ENCODE peak calls at places on chromosomes 6 and 20, in ten cellular contexts. One of them, this sample, is unnamed.

GRCh38 chr6:165755583-165755982 is 92.5 kb upstream of the PDE10A start:
- DNase-seq in IMR-90: no peak
- DNase-seq in astrocyte: no peak
- DNase-seq in body of pancreas: no peak
- DNase-seq in kidney: no peak
- DNase-seq in heart left ventricle: no peak
- DNase-seq in lower lobe of right lung: no peak
- DNase-seq in uterus: no peak
- DNase-seq in PC-9: no peak
- DNase-seq in heart right ventricle: no peak
- DNase-seq in this sample: no peak

GRCh38 chr20:4973330-4974097 is 27.8 kb downstream of the SLC23A2 start:
- DNase-seq in IMR-90: peak
- DNase-seq in astrocyte: peak
- DNase-seq in body of pancreas: peak
- DNase-seq in kidney: peak
- DNase-seq in heart left ventricle: peak
- DNase-seq in lower lobe of right lung: peak
- DNase-seq in uterus: peak
- DNase-seq in PC-9: no peak
- DNase-seq in heart right ventricle: peak
- DNase-seq in this sample: no peak

GRCh38 chr6:27078734-27079357 is 168.7 kb upstream of the PRSS16 start:
- DNase-seq in IMR-90: peak
- DNase-seq in astrocyte: peak
- DNase-seq in body of pancreas: peak
- DNase-seq in kidney: no peak
- DNase-seq in heart left ventricle: no peak
- DNase-seq in lower lobe of right lung: no peak
- DNase-seq in uterus: no peak
- DNase-seq in PC-9: peak
- DNase-seq in heart right ventricle: peak
- DNase-seq in this sample: no peak

GRCh38 chr20:46311039-46311650 is 2.8 kb upstream of the CDH22 start:
- DNase-seq in IMR-90: no peak
- DNase-seq in astrocyte: no peak
- DNase-seq in body of pancreas: no peak
- DNase-seq in kidney: no peak
- DNase-seq in heart left ventricle: no peak
- DNase-seq in lower lobe of right lung: no peak
- DNase-seq in uterus: no peak
- DNase-seq in PC-9: no peak
- DNase-seq in heart right ventricle: no peak
- DNase-seq in this sample: no peak

GRCh38 chr6:30357678-30358339 is 12.9 kb downstream of the RPP21 start:
- DNase-seq in IMR-90: peak
- DNase-seq in astrocyte: peak
- DNase-seq in body of pancreas: peak
- DNase-seq in kidney: no peak
- DNase-seq in heart left ventricle: peak
- DNase-seq in lower lobe of right lung: no peak
- DNase-seq in uterus: peak
- DNase-seq in PC-9: peak
- DNase-seq in heart right ventricle: peak
- DNase-seq in this sample: no peak

GRCh38 chr6:35698858-35699257 is 10.1 kb upstream of the FKBP5 start:
- DNase-seq in IMR-90: no peak
- DNase-seq in astrocyte: no peak
- DNase-seq in body of pancreas: no peak
- DNase-seq in kidney: no peak
- DNase-seq in heart left ventricle: no peak
- DNase-seq in lower lobe of right lung: no peak
- DNase-seq in uterus: no peak
- DNase-seq in PC-9: no peak
- DNase-seq in heart right ventricle: no peak
- DNase-seq in this sample: no peak

GRCh38 chr20:48070961-48071645 is 285.8 kb upstream of the SULF2 start:
- DNase-seq in IMR-90: no peak
- DNase-seq in astrocyte: peak
- DNase-seq in body of pancreas: no peak
- DNase-seq in kidney: no peak
- DNase-seq in heart left ventricle: no peak
- DNase-seq in lower lobe of right lung: no peak
- DNase-seq in uterus: peak
- DNase-seq in PC-9: no peak
- DNase-seq in heart right ventricle: no peak
- DNase-seq in this sample: no peak

GRCh38 chr6:63451238-63451637 is 121.0 kb upstream of the LOC128125822 start:
- DNase-seq in IMR-90: no peak
- DNase-seq in astrocyte: no peak
- DNase-seq in body of pancreas: no peak
- DNase-seq in kidney: no peak
- DNase-seq in heart left ventricle: no peak
- DNase-seq in lower lobe of right lung: no peak
- DNase-seq in uterus: no peak
- DNase-seq in PC-9: no peak
- DNase-seq in heart right ventricle: no peak
- DNase-seq in this sample: no peak

GRCh38 chr20:59632426-59633113 is 28.2 kb downstream of the PHACTR3 start:
- DNase-seq in IMR-90: no peak
- DNase-seq in astrocyte: no peak
- DNase-seq in body of pancreas: no peak
- DNase-seq in kidney: no peak
- DNase-seq in heart left ventricle: no peak
- DNase-seq in lower lobe of right lung: no peak
- DNase-seq in uterus: no peak
- DNase-seq in PC-9: no peak
- DNase-seq in heart right ventricle: no peak
- DNase-seq in this sample: no peak

GRCh38 chr6:161954699-161955276 is 680.9 kb upstream of the AGPAT4 start:
- DNase-seq in IMR-90: no peak
- DNase-seq in astrocyte: no peak
- DNase-seq in body of pancreas: peak
- DNase-seq in kidney: no peak
- DNase-seq in heart left ventricle: no peak
- DNase-seq in lower lobe of right lung: no peak
- DNase-seq in uterus: no peak
- DNase-seq in PC-9: no peak
- DNase-seq in heart right ventricle: no peak
- DNase-seq in this sample: no peak

GRCh38 chr20:50199703-50200102 is 9.1 kb downstream of the CEBPB start:
- DNase-seq in IMR-90: no peak
- DNase-seq in astrocyte: no peak
- DNase-seq in body of pancreas: no peak
- DNase-seq in kidney: no peak
- DNase-seq in heart left ventricle: no peak
- DNase-seq in lower lobe of right lung: no peak
- DNase-seq in uterus: no peak
- DNase-seq in PC-9: no peak
- DNase-seq in heart right ventricle: no peak
- DNase-seq in this sample: no peak

GRCh38 chr6:146358341-146359046 is 185.1 kb upstream of the RAB32 start:
- DNase-seq in IMR-90: no peak
- DNase-seq in astrocyte: peak
- DNase-seq in body of pancreas: no peak
- DNase-seq in kidney: no peak
- DNase-seq in heart left ventricle: no peak
- DNase-seq in lower lobe of right lung: no peak
- DNase-seq in uterus: no peak
- DNase-seq in PC-9: no peak
- DNase-seq in heart right ventricle: no peak
- DNase-seq in this sample: no peak

GRCh38 chr20:59938221-59938620 is 1.9 kb downstream of the PPP1R3D start:
- DNase-seq in IMR-90: peak
- DNase-seq in astrocyte: peak
- DNase-seq in body of pancreas: no peak
- DNase-seq in kidney: no peak
- DNase-seq in heart left ventricle: no peak
- DNase-seq in lower lobe of right lung: no peak
- DNase-seq in uterus: no peak
- DNase-seq in PC-9: no peak
- DNase-seq in heart right ventricle: peak
- DNase-seq in this sample: no peak

GRCh38 chr6:113442040-113442439 is 415.1 kb upstream of the MARCKS start:
- DNase-seq in IMR-90: no peak
- DNase-seq in astrocyte: no peak
- DNase-seq in body of pancreas: no peak
- DNase-seq in kidney: no peak
- DNase-seq in heart left ventricle: no peak
- DNase-seq in lower lobe of right lung: no peak
- DNase-seq in uterus: no peak
- DNase-seq in PC-9: no peak
- DNase-seq in heart right ventricle: no peak
- DNase-seq in this sample: no peak

GRCh38 chr6:116924245-116924644 is 47.2 kb downstream of the RFX6 start:
- DNase-seq in IMR-90: no peak
- DNase-seq in astrocyte: no peak
- DNase-seq in body of pancreas: no peak
- DNase-seq in kidney: no peak
- DNase-seq in heart left ventricle: no peak
- DNase-seq in lower lobe of right lung: no peak
- DNase-seq in uterus: no peak
- DNase-seq in PC-9: no peak
- DNase-seq in heart right ventricle: no peak
- DNase-seq in this sample: no peak

GRCh38 chr6:135147637-135148592 is 33.2 kb upstream of the MYB start:
- DNase-seq in IMR-90: peak
- DNase-seq in astrocyte: no peak
- DNase-seq in body of pancreas: no peak
- DNase-seq in kidney: no peak
- DNase-seq in heart left ventricle: no peak
- DNase-seq in lower lobe of right lung: no peak
- DNase-seq in uterus: no peak
- DNase-seq in PC-9: no peak
- DNase-seq in heart right ventricle: no peak
- DNase-seq in this sample: no peak

GRCh38 chr20:19974621-19975435 is 42.3 kb upstream of the NAA20 start:
- DNase-seq in IMR-90: peak
- DNase-seq in astrocyte: peak
- DNase-seq in body of pancreas: peak
- DNase-seq in kidney: peak
- DNase-seq in heart left ventricle: peak
- DNase-seq in lower lobe of right lung: peak
- DNase-seq in uterus: peak
- DNase-seq in PC-9: peak
- DNase-seq in heart right ventricle: peak
- DNase-seq in this sample: peak

DNA sequence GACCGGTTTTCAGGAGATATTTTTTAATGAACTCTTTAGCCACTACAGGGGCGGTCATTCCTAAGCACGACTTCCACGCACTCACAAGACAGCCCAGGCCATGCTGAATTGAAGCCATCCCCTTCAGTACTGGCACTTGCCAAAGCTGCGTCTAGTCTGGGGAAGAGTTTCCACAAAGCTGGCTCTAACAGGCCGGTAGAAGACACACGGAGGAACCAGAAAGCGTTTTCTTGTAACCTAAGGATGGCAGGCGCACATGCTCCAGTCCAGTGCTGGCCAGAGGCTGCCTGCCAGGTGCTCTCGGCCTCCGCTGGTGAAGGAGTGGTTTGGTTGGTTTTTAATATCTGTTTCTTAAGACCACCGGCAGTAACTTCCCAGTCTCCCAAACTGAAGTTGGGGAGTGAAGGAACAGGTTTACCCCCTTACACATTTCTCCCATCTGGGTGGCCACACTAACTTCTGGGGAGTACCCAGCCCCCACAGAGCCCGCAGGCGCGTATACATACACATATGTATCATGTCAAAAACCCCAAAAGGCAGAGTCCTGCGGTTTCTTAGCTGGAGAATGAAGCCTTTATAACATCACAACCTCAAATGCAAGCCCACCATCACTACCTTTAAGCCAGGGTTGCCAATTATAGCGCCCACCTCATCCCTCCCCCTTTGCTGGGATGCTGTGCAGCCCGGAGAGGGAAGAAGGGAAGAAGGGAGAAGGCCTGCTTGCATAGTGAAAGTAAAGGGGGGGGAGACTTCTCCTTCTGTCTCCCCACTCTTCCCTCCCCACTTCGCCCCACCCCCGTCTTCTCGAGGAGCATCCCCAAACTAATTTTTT is 1.2 kb downstream of the TRERF1 start:
- DNase-seq in IMR-90: peak
- DNase-seq in astrocyte: peak
- DNase-seq in body of pancreas: peak
- DNase-seq in kidney: no peak
- DNase-seq in heart left ventricle: no peak
- DNase-seq in lower lobe of right lung: no peak
- DNase-seq in uterus: peak
- DNase-seq in PC-9: no peak
- DNase-seq in heart right ventricle: no peak
- DNase-seq in this sample: no peak
- H3K4me3 ChIP-seq in IMR-90: peak
- H3K4me3 ChIP-seq in astrocyte: peak
- H3K4me3 ChIP-seq in body of pancreas: peak
- H3K4me3 ChIP-seq in kidney: peak
- H3K4me3 ChIP-seq in heart left ventricle: peak
- H3K4me3 ChIP-seq in lower lobe of right lung: peak
- H3K4me3 ChIP-seq in uterus: peak
- H3K4me3 ChIP-seq in PC-9: peak
- H3K4me3 ChIP-seq in heart right ventricle: peak
- H3K4me3 ChIP-seq in this sample: peak

GRCh38 chr6:156752666-156753301 is 24.4 kb upstream of the ARID1B start:
- DNase-seq in IMR-90: no peak
- DNase-seq in astrocyte: no peak
- DNase-seq in body of pancreas: peak
- DNase-seq in kidney: peak
- DNase-seq in heart left ventricle: peak
- DNase-seq in lower lobe of right lung: no peak
- DNase-seq in uterus: no peak
- DNase-seq in PC-9: no peak
- DNase-seq in heart right ventricle: no peak
- DNase-seq in this sample: no peak
- TF ChIP-seq CTCF in IMR-90: peak
- TF ChIP-seq CTCF in astrocyte: no peak
- TF ChIP-seq CTCF in body of pancreas: peak
- TF ChIP-seq CTCF in kidney: peak
- TF ChIP-seq CTCF in heart left ventricle: peak
- TF ChIP-seq CTCF in lower lobe of right lung: peak
- TF ChIP-seq CTCF in uterus: no peak
- TF ChIP-seq CTCF in PC-9: no peak
- TF ChIP-seq CTCF in heart right ventricle: peak
- TF ChIP-seq CTCF in this sample: peak

GRCh38 chr6:88868559-88868860 is 94.9 kb downstream of the RNGTT start:
- DNase-seq in IMR-90: no peak
- DNase-seq in astrocyte: no peak
- DNase-seq in body of pancreas: no peak
- DNase-seq in kidney: no peak
- DNase-seq in heart left ventricle: no peak
- DNase-seq in lower lobe of right lung: no peak
- DNase-seq in uterus: no peak
- DNase-seq in PC-9: no peak
- DNase-seq in heart right ventricle: no peak
- DNase-seq in this sample: no peak
- H3K27ac ChIP-seq in IMR-90: peak
- H3K27ac ChIP-seq in astrocyte: peak
- H3K27ac ChIP-seq in body of pancreas: no peak
- H3K27ac ChIP-seq in kidney: no peak
- H3K27ac ChIP-seq in heart left ventricle: no peak
- H3K27ac ChIP-seq in lower lobe of right lung: no peak
- H3K27ac ChIP-seq in uterus: no peak
- H3K27ac ChIP-seq in PC-9: no peak
- H3K27ac ChIP-seq in heart right ventricle: no peak
- H3K27ac ChIP-seq in this sample: no peak

GRCh38 chr20:61719691-61720347 is 345.9 kb downstream of the TAF4 start:
- DNase-seq in IMR-90: no peak
- DNase-seq in astrocyte: no peak
- DNase-seq in body of pancreas: no peak
- DNase-seq in kidney: no peak
- DNase-seq in heart left ventricle: no peak
- DNase-seq in lower lobe of right lung: no peak
- DNase-seq in uterus: no peak
- DNase-seq in PC-9: no peak
- DNase-seq in heart right ventricle: no peak
- DNase-seq in this sample: no peak
- H3K4me3 ChIP-seq in IMR-90: no peak
- H3K4me3 ChIP-seq in astrocyte: no peak
- H3K4me3 ChIP-seq in body of pancreas: no peak
- H3K4me3 ChIP-seq in kidney: no peak
- H3K4me3 ChIP-seq in heart left ventricle: peak
- H3K4me3 ChIP-seq in lower lobe of right lung: peak
- H3K4me3 ChIP-seq in uterus: no peak
- H3K4me3 ChIP-seq in PC-9: no peak
- H3K4me3 ChIP-seq in heart right ventricle: peak
- H3K4me3 ChIP-seq in this sample: no peak